ENCODE peak calls at places on chromosomes 2 and 18, in four cellular contexts. R, S, G and F are unnamed samples.

GRCh38 chr2:206627632-206628031 is 14.7 kb upstream of the FAM237A start:
- DNase-seq in G (no peak), R (no peak), S (no peak), F (no peak)

GRCh38 chr2:152298754-152299153 is 36.2 kb upstream of the FMNL2 start:
- DNase-seq in S (no peak), R (peak; percentile 22), G (peak; percentile 39), F (peak; percentile 23)

GRCh38 chr18:3012306-3012919 is 531 bp downstream of the LPIN2 start:
- DNase-seq in G (no peak), S (no peak), R (peak; percentile 72), F (peak; percentile 7)

GRCh38 chr2:71742953-71743601 is 289.7 kb downstream of the DYSF start:
- DNase-seq in R (peak; percentile 96), G (peak; percentile 90), S (peak; percentile 74), F (peak; percentile 96)

GRCh38 chr2:149355712-149356422 is 25.5 kb downstream of the LYPD6 start:
- DNase-seq in R (no peak), G (no peak), S (no peak), F (no peak)

GRCh38 chr2:190910341-190911136 is 29.9 kb downstream of the GLS start:
- DNase-seq in S (no peak), R (peak; percentile 76), G (no peak), F (peak; percentile 25)

GRCh38 chr2:16664052-16664731 is 1.4 kb downstream of the CYRIA start:
- DNase-seq in G (no peak), R (peak; percentile 19), S (no peak), F (no peak)

GRCh38 chr2:209208211-209208610 is 215.6 kb upstream of the MAP2 start:
- DNase-seq in S (peak; percentile 41), G (no peak), R (peak; percentile 39), F (peak; percentile 43)

GRCh38 chr2:10141736-10142639 is 19.4 kb downstream of the RRM2 start:
- DNase-seq in R (peak; percentile 35), G (no peak), S (no peak), F (peak; percentile 41)

GRCh38 chr2:101124684-101125366 is 26.4 kb downstream of the TBC1D8 start:
- DNase-seq in R (peak; percentile 83), S (peak; percentile 93), G (peak; percentile 99), F (peak; percentile 99)

GRCh38 chr2:217755027-217755756 is 247.6 kb downstream of the TNS1 start:
- DNase-seq in S (no peak), G (no peak), R (no peak), F (no peak)

GRCh38 chr2:49796221-49796705 is 641.9 kb upstream of the FSHR start:
- DNase-seq in S (no peak), G (no peak), R (no peak), F (no peak)

GRCh38 chr2:88603146-88603545 is 24.1 kb downstream of the EIF2AK3 start:
- DNase-seq in S (no peak), R (peak; percentile 70), G (no peak), F (peak; percentile 25)

GRCh38 chr18:80179857-80180558 is 67.3 kb downstream of the PARD6G start:
- DNase-seq in S (no peak), R (no peak), G (no peak), F (no peak)

GRCh38 chr2:226904592-226904991 is 68.7 kb downstream of the RHBDD1 start:
- DNase-seq in S (no peak), R (no peak), G (no peak), F (no peak)
- H3K4me2 ChIP-seq in S (no peak overlapping the region), R (no peak overlapping the region), G (no peak overlapping the region), F (no peak overlapping the region)

DNA sequence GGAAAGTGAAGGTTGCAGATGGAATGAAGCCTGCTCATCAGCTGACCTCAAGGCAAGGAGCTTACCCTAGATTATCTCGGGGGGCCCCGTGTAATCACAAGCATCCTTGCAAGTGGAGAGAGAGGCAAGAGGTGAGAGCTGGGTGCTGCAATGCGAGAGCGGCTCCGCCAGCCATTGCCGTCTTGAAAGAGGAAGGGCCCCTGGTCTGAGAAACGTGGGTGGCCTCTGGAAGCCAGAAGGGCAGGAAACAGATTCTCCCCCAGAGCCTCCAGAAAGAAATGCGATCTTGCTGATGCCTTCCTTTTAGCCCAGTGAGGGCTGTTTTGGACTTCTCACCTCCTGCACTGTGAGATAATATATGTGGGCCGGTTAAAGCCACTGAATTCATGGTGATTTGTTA is 319.6 kb upstream of the HS6ST1 start:
- DNase-seq in S (no peak), G (no peak), R (no peak), F (no peak)
- H3K9me2 ChIP-seq in S (no peaks in the 10 kb centered on the region), G (no peaks in the 10 kb centered on the region), R (no peaks in the 10 kb centered on the region), F (no peaks in the 10 kb centered on the region)

DNA sequence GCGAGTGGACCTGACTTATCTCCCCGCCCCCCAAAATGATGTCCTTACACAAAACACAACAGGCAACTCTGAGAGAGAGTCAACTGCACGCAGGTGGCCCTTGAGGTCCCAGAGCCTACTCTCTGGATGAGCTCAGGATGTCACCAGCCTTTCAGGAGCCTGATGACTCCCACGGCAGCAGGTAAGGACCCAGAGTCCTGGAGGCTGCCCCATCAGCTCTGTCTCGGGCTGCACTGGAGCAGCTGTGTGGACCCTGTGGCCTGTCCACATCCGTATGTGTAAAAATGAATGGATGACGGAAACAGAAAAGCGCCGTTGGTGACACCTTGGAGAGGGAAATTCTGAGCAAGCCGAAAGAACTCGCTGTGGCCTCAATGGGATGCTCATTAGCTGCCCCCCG is 130.9 kb downstream of the HDAC4 start:
- DNase-seq in S (no peak), G (no peak), R (no peak), F (no peak)
- H3K79me2 ChIP-seq in S (peaks cover 84% of the 10 kb centered on the region), G (peaks cover 70% of the 10 kb centered on the region), R (peaks cover 57% of the 10 kb centered on the region), F (peaks cover 53% of the 10 kb centered on the region)

DNA sequence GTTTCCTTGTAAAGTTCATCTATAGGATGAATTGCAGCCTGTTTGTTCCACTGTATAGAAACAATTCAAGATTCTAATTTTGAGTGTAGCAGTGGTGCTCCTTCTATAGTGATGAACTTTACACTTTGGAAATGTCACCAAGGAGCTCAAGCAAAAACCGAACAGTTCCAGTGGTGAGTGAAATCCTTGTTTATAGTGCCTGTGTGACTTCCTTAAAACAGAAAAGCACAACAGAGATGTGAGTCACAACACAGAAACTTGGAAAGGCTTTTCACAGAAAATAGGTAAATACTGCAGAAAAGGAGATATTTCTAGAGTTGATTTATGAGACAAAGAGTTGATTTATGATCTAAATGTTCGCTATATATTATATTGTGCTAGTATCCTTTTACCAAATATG is 482.0 kb downstream of the PTPRM start:
- DNase-seq in G (no peak), S (no peak), R (peak; percentile 9), F (peak; percentile 19)
- H3K4me2 ChIP-seq in G (no peak overlapping the region), S (no peak overlapping the region), R (no peak overlapping the region), F (peak overlapping the region; percentile 0)

GRCh38 chr2:7987992-7988391 is 693.9 kb upstream of the ID2 start:
- DNase-seq in S (no peak), R (no peak), G (no peak), F (no peak)
- H3K9me2 ChIP-seq in S (no peaks in the 10 kb centered on the region), R (no peaks in the 10 kb centered on the region), G (no peaks in the 10 kb centered on the region), F (no peaks in the 10 kb centered on the region)

GRCh38 chr2:98515571-98515927 is 70.9 kb downstream of the INPP4A start:
- DNase-seq in R (peak; percentile 49), G (no peak), S (no peak), F (no peak)
- H3K79me2 ChIP-seq in R (no peaks in the 10 kb centered on the region), G (no peaks in the 10 kb centered on the region), S (no peaks in the 10 kb centered on the region), F (no peaks in the 10 kb centered on the region)

DNA sequence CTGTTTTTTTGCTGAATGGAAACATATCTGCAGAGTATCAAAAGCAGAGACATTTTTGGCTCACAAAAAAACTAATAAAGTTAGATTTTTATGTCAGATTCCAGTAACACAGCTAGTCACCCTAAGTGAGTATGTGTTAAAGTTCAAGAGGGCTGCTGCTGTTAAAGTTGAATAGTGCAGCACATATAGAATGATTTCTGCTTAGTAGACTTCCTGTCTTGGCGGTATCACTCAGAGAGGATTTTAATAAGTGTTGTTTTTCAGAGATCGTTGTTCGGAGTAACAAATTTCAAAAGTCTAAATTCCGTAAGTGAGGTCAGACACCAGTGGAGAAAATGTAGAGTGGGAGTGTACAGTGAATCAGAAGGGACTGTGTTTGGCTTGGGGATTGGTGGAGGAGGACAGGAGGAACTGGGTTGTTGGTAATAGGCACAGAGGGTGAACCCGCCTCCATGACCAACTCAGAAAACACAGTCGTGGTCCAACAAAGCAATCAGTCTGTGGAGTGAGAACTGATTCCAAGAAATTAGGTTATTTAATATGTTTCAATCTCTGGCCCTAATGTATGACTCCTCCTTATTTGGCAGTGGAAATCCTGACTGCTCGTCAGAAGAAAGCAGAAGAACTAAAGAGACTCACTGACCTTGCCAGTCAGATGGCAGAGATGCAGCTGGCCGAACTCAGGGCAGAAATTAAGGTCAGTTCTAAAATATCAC is 43.0 kb downstream of the KCTD18 start:
- DNase-seq in S (no peak), G (no peak), R (peak; percentile 88), F (no peak)
- H3K4me2 ChIP-seq in S (no peak overlapping the region), G (no peak overlapping the region), R (peak overlapping the region; percentile 67), F (no peak overlapping the region)

DNA sequence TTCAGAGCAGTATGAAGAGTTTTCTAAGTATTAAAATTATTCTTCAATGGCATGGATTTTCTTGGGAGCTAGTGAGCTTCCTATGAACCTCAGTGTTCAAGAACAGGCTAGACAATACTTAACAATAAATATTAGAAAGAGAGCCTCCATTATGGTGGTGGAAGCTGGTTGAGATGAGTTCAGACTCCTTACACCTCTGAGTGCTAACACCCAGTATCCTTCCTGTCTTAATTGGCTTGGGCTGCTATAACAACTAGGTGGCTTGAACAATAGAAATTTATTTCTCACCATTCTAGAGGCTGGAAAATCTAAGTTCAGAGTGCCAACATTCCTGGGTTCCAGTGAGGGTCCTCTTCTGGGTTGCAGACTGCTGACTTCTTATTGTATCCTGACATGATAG is 369.4 kb upstream of the HNRNPA3 start:
- DNase-seq in S (no peak), G (no peak), R (no peak), F (no peak)
- H3K9me2 ChIP-seq in S (no peaks in the 10 kb centered on the region), G (no peaks in the 10 kb centered on the region), R (no peaks in the 10 kb centered on the region), F (no peaks in the 10 kb centered on the region)

DNA sequence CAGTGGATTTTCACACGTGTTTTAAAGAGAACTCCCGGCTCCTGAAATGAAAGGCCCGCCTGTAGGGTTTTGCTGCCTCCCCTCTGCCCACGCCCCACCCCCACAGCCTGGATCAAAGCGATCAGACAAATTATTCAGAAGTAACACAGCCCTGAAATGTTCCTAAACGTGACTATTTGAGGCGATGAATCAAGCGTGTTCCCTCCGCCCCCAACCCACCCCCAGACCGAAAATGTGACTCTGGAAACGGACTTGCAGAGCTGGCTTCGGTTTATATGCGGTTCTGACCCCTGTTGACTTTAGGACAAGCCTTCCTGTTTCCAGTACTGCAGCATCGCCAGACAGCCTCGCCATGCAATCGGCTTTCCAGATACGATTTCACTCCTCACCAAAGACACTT is 28.8 kb upstream of the SMIM21 start:
- DNase-seq in G (no peak), S (no peak), R (no peak), F (no peak)
- H3K79me2 ChIP-seq in G (no peaks in the 10 kb centered on the region), S (no peaks in the 10 kb centered on the region), R (no peaks in the 10 kb centered on the region), F (no peaks in the 10 kb centered on the region)